ENCODE peak calls at places on chromosomes 3 and 15, in nine cellular contexts. T, O, R, J, A, F, C, M and U are unnamed samples.

GRCh38 chr3:139355502-139355901 is 11.7 kb downstream of the MRPS22 start:
- DNase-seq in A (no peak), T (no peak), J (peak), F (no peak), R (no peak), C (no peak), O (no peak), M (no peak), U (no peak)

GRCh38 chr3:125054436-125055164 is 1.2 kb downstream of the HEG1 start:
- DNase-seq in A (no peak), F (peak), J (peak), O (peak), R (peak), M (peak), T (peak), C (no peak), U (no peak)

GRCh38 chr3:15300318-15301078 is 31.9 kb downstream of the SH3BP5 start:
- DNase-seq in T (no peak), F (peak), O (peak), A (no peak), J (peak), R (no peak), C (peak), M (no peak), U (no peak)

GRCh38 chr3:177447938-177448337 is 250.7 kb upstream of the TBL1XR1 start:
- DNase-seq in A (no peak), T (no peak), O (peak), R (no peak), C (peak), J (no peak), F (no peak), M (no peak), U (no peak)

GRCh38 chr3:6088433-6088832 is 772.5 kb upstream of the GRM7 start:
- DNase-seq in F (no peak), O (no peak), J (no peak), A (no peak), T (no peak), C (no peak), R (no peak), M (no peak), U (no peak)

GRCh38 chr15:74134387-74135027 is 4.1 kb downstream of the ISLR2 start:
- DNase-seq in F (no peak), T (no peak), J (peak), R (peak), M (no peak), O (peak), C (no peak), A (no peak), U (no peak)

GRCh38 chr3:19886404-19886803 is 47.6 kb downstream of the EFHB start:
- DNase-seq in O (peak), T (no peak), R (no peak), F (no peak), M (no peak), A (no peak), C (peak), J (peak), U (no peak)

GRCh38 chr15:31279221-31280036 is 47.2 kb upstream of the KLF13 start:
- DNase-seq in T (peak), F (no peak), R (no peak), J (no peak), A (peak), M (no peak), O (no peak), C (no peak), U (no peak)

GRCh38 chr15:95025924-95026728 is 794.8 kb downstream of the MCTP2 start:
- DNase-seq in M (peak), O (peak), F (peak), C (peak), A (no peak), R (peak), T (no peak), J (peak), U (no peak)

GRCh38 chr3:110687138-110687537 is 384.5 kb upstream of the NECTIN3 start:
- DNase-seq in C (peak), O (no peak), F (no peak), T (no peak), M (no peak), R (no peak), J (peak), A (no peak), U (no peak)

GRCh38 chr3:43691120-43692002 is 623 bp downstream of the ABHD5 start:
- DNase-seq in T (peak), R (peak), A (peak), O (peak), M (no peak), C (peak), F (peak), J (no peak), U (no peak)

GRCh38 chr15:91456251-91456718 is 356.2 kb downstream of the SV2B start:
- DNase-seq in C (peak), T (no peak), M (no peak), F (no peak), A (no peak), O (peak), J (peak), R (no peak), U (no peak)

GRCh38 chr3:148711981-148712666 is 14.4 kb downstream of the AGTR1 start:
- DNase-seq in C (no peak), O (no peak), J (peak), F (no peak), M (no peak), T (no peak), A (no peak), R (no peak), U (no peak)

GRCh38 chr3:37198996-37199395 is 24.6 kb upstream of the LRRFIP2 start:
- DNase-seq in C (peak), O (peak), T (no peak), F (no peak), A (no peak), J (peak), R (no peak), M (no peak), U (no peak)

GRCh38 chr15:92625297-92625980 is 30.1 kb downstream of the FAM174B start:
- DNase-seq in F (no peak), O (peak), M (no peak), R (no peak), C (peak), T (no peak), J (peak), A (peak), U (no peak)

GRCh38 chr15:99982662-99983061 is 249.4 kb upstream of the LYSMD4 start:
- DNase-seq in M (no peak), F (no peak), T (no peak), C (no peak), J (no peak), A (no peak), R (no peak), O (no peak), U (no peak)

GRCh38 chr3:28018925-28019718 is 222.3 kb upstream of the CMC1 start:
- DNase-seq in M (no peak), F (no peak), T (no peak), C (no peak), A (no peak), R (peak), J (no peak), O (no peak), U (no peak)

GRCh38 chr3:164458986-164459385 is 619.3 kb downstream of the SI start:
- DNase-seq in R (no peak), M (no peak), A (no peak), F (no peak), O (peak), J (peak), T (no peak), C (peak), U (no peak)

GRCh38 chr3:89380006-89380405 is 272.6 kb downstream of the EPHA3 start:
- DNase-seq in J (peak), A (no peak), T (no peak), M (no peak), O (peak), F (no peak), C (peak), R (no peak), U (no peak)

GRCh38 chr3:43455233-43455632 is 166.6 kb downstream of the ANO10 start:
- DNase-seq in R (no peak), A (no peak), C (peak), F (peak), M (no peak), T (no peak), J (peak), O (peak), U (no peak)

GRCh38 chr15:63041982-63042878 is at the start of gene TPM1:
- DNase-seq in R (peak), F (peak), O (peak), A (no peak), M (no peak), J (peak), T (no peak), C (peak), U (no peak)

GRCh38 chr3:37887062-37887461 is 25.4 kb downstream of the CTDSPL start:
- DNase-seq in R (no peak), C (no peak), M (no peak), A (no peak), F (no peak), O (peak), J (no peak), T (no peak), U (no peak)

GRCh38 chr15:26974120-26974780 is 3.3 kb downstream of the GABRG3 start:
- DNase-seq in R (peak), T (no peak), A (no peak), J (peak), O (peak), F (peak), C (no peak), M (peak), U (peak)

GRCh38 chr15:57118013-57118799 is 199.8 kb downstream of the TCF12 start:
- DNase-seq in F (no peak), R (no peak), J (peak), O (peak), M (peak), T (no peak), A (no peak), C (peak), U (no peak)

GRCh38 chr15:68621535-68621934 is 42.7 kb downstream of the CORO2B start:
- DNase-seq in M (no peak), J (no peak), F (no peak), T (no peak), C (no peak), O (no peak), A (no peak), R (no peak), U (no peak)

GRCh38 chr3:27720899-27721716 is 1.0 kb downstream of the EOMES start:
- DNase-seq in A (no peak), M (no peak), T (no peak), J (no peak), F (no peak), C (no peak), O (no peak), R (peak), U (no peak)

GRCh38 chr3:113285741-113286140 is 74.4 kb downstream of the BOC start:
- DNase-seq in F (no peak), M (no peak), A (no peak), C (no peak), O (no peak), T (no peak), J (no peak), R (no peak), U (no peak)

GRCh38 chr15:84715442-84716035 is 400 bp downstream of the SEC11A start:
- DNase-seq in A (peak), J (peak), O (no peak), T (no peak), R (peak), F (peak), C (peak), M (no peak), U (no peak)

GRCh38 chr3:86787091-86787490 is 203.9 kb downstream of the VGLL3 start:
- DNase-seq in M (no peak), O (peak), R (no peak), F (no peak), A (no peak), T (no peak), C (peak), J (peak), U (no peak)

GRCh38 chr15:61759639-61760038 is 300.6 kb downstream of the VPS13C start:
- DNase-seq in T (no peak), M (no peak), R (no peak), C (no peak), A (no peak), J (no peak), O (no peak), F (no peak), U (no peak)

GRCh38 chr15:58433597-58434333 is 2.0 kb downstream of the LIPC start:
- DNase-seq in C (peak), A (no peak), J (no peak), O (no peak), R (peak), T (peak), M (no peak), F (no peak), U (peak)

GRCh38 chr3:127762077-127762786 is 60.1 kb downstream of the MGLL start:
- DNase-seq in J (no peak), A (no peak), C (no peak), R (no peak), O (no peak), T (no peak), F (no peak), M (no peak), U (peak)